ENCODE peak calls at places on chromosomes 16 and 17, in ten cellular contexts. J is transverse colon, S is heart left ventricle, C is ovary, H is breast epithelium, I is HepG2, O is gastrocnemius medialis, X is tibial nerve, M is stomach, W is sigmoid colon. L is an unnamed sample. For H3K4me1 and H3K27me3, the result is how much of the 10 kb centered on the place peaks cover.

GRCh38 chr17:50905460-50905803 is 39.3 kb upstream of the TOB1 start:
- DNase-seq in J (no peak), S (no peak), C (no peak), H (no peak), I (peak), O (no peak), X (no peak), M (peak), W (no peak), L (no peak)

GRCh38 chr16:57642368-57643135 is 14.1 kb downstream of the ADGRG1 start:
- DNase-seq in J (no peak), S (no peak), C (no peak), H (no peak), I (no peak), O (no peak), X (no peak), M (no peak), W (no peak), L (no peak)

GRCh38 chr16:81711609-81712329 is 67.3 kb upstream of the PLCG2 start:
- DNase-seq in J (peak), S (no peak), C (peak), H (peak), I (no peak), O (no peak), X (no peak), M (no peak), W (peak), L (no peak)

GRCh38 chr17:27550974-27551505 is 79.9 kb upstream of the LGALS9 start:
- DNase-seq in J (no peak), S (no peak), C (no peak), H (no peak), I (no peak), O (no peak), X (no peak), M (no peak), W (no peak), L (no peak)

GRCh38 chr16:67969286-67970039 is 1.0 kb upstream of the SLC12A4 start:
- DNase-seq in J (no peak), S (no peak), C (no peak), H (no peak), I (peak), O (no peak), X (no peak), M (no peak), W (no peak), L (no peak)

GRCh38 chr16:50505714-50506542 is 42.3 kb upstream of the NKD1 start:
- DNase-seq in J (no peak), S (no peak), C (no peak), H (no peak), I (peak), O (no peak), X (no peak), M (no peak), W (no peak), L (no peak)

GRCh38 chr17:979539-980405 is at the start of gene NXN:
- DNase-seq in J (peak), S (peak), C (peak), H (peak), I (peak), O (peak), X (peak), M (peak), W (peak), L (peak)

GRCh38 chr17:12357600-12357999 is 308.1 kb upstream of the MYOCD start:
- DNase-seq in J (no peak), S (no peak), C (no peak), H (no peak), I (no peak), O (no peak), X (no peak), M (no peak), W (no peak), L (no peak)

GRCh38 chr17:773467-774319 is 8.4 kb downstream of the GLOD4 start:
- DNase-seq in J (no peak), S (no peak), C (no peak), H (no peak), I (no peak), O (no peak), X (no peak), M (no peak), W (no peak), L (no peak)

GRCh38 chr16:30179195-30179594 is 4.2 kb upstream of the CORO1A start:
- DNase-seq in J (no peak), S (no peak), C (no peak), H (no peak), I (no peak), O (no peak), X (no peak), M (no peak), W (no peak), L (no peak)

DNA sequence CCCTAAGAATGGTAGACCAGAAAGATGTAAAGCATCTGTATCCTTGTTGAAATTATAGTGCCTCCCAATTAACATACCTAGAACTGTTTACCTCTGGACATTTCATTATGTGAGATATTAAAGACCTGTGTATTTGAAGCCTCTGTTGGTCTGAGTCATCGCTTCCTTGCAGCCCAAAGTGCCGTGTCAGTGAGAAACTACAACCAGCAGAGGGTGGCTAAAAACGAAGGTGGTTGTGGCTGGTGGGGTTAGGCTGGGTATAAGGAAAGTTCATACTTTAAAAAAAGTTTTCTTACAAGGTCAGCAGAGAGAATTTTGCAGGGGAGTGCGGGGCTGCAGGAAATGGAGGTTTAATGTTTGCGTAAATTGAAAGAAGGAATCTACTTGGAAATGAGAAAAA is 290.7 kb downstream of the TMEM114 start:
- DNase-seq in J (no peak), S (no peak), C (no peak), H (no peak), I (no peak), O (no peak), X (no peak), M (no peak), W (no peak), L (no peak)
- H3K4me1 ChIP-seq in J (under half), S (under half), C (under half), H (under half), I (under half), O (under half), X (under half), M (under half), W (under half), L (under half)

GRCh38 chr17:79784353-79785016 is 6.5 kb downstream of the CBX2 start:
- DNase-seq in J (no peak), S (no peak), C (no peak), H (no peak), I (no peak), O (no peak), X (no peak), M (no peak), W (no peak), L (no peak)
- TF ChIP-seq POLR2A in J (no peak), S (no peak), C (no peak), H (no peak), I (no peak), O (no peak), X (no peak), M (no peak), W (no peak), L (no peak)

GRCh38 chr16:86020971-86021370 is 122.0 kb downstream of the IRF8 start:
- DNase-seq in J (no peak), S (no peak), C (no peak), H (no peak), I (no peak), O (no peak), X (no peak), M (no peak), W (peak), L (no peak)
- H3K27me3 ChIP-seq in J (under half), S (under half), C (under half), H (under half), I (under half), O (under half), X (under half), M (under half), W (under half), L (under half)

GRCh38 chr17:41773731-41774193 is 12.7 kb downstream of the JUP start:
- DNase-seq in J (peak), S (peak), C (no peak), H (no peak), I (no peak), O (no peak), X (no peak), M (no peak), W (peak), L (no peak)
- H3K4me1 ChIP-seq in J (half or more), S (half or more), C (under half), H (under half), I (half or more), O (half or more), X (under half), M (half or more), W (under half), L (half or more)

DNA sequence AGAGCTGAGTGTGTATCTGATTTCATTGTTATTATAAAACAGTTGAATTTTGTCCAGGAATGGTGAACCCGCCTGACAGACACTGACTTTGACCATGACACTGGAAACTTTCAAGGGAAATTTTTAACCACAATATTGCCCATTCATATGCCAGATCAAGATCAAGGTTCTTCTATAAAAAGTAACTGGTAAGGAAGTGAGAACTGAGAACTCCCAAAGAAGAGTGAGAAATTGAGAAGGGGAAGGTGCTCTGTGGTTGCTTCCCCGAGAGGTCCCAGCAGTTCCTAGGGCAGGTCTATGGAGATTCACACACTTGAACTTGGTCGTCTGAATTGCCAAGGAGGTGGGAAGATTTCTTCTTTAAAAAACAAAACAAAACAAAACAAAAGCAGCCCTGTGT is 27.3 kb downstream of the SLC6A4 start:
- DNase-seq in J (no peak), S (no peak), C (no peak), H (no peak), I (no peak), O (no peak), X (no peak), M (no peak), W (no peak), L (no peak)
- TF ChIP-seq POLR2A in J (no peak), S (no peak), C (no peak), H (no peak), I (no peak), O (no peak), X (no peak), M (no peak), W (no peak), L (no peak)

GRCh38 chr16:8751481-8752311 is 45.7 kb downstream of the TMEM186 start:
- DNase-seq in J (no peak), S (no peak), C (no peak), H (no peak), I (peak), O (no peak), X (no peak), M (no peak), W (peak), L (no peak)
- H3K27me3 ChIP-seq in J (under half), S (under half), C (under half), H (under half), I (under half), O (under half), X (under half), M (under half), W (under half), L (under half)